ENCODE peak calls at places on chromosomes 5 and 9, in nine cellular contexts. N is WTC11, I is AG08395, P is NCI-H774, G is OCI-LY7, H is AG08396, Y is anterior cingulate cortex, Z is M059J, K is left lobe of liver. O is an unnamed sample.

GRCh38 chr9:115456515-115456914 is 338.6 kb upstream of the TNC start:
- DNase-seq in Y (no peak), I (peak; percentile 18), G (no peak), Z (no peak), H (no peak), K (no peak), N (no peak), P (no peak), O (no peak)

GRCh38 chr9:87651431-87651830 is 74.5 kb upstream of the CTSL start:
- DNase-seq in K (no peak), H (no peak), Z (no peak), Y (no peak), P (no peak), G (no peak), I (no peak), N (no peak), O (no peak)

GRCh38 chr9:134606951-134607733 is 34.5 kb upstream of the COL5A1 start:
- DNase-seq in Z (peak; percentile 69), I (no peak), Y (no peak), N (peak; percentile 70), K (peak; percentile 33), H (no peak), G (peak; percentile 4), P (no peak), O (no peak)

GRCh38 chr5:15645776-15646175 is 145.8 kb downstream of the FBXL7 start:
- DNase-seq in I (no peak), Y (no peak), K (no peak), G (no peak), P (no peak), Z (no peak), H (no peak), N (no peak), O (no peak)

GRCh38 chr5:83877911-83878706 is 157.5 kb upstream of the HAPLN1 start:
- DNase-seq in Y (no peak), P (no peak), K (no peak), H (peak; percentile 4), Z (peak; percentile 50), N (no peak), I (no peak), G (no peak), O (no peak)

GRCh38 chr9:137722481-137722880 is 103.7 kb downstream of the EHMT1 start:
- DNase-seq in G (no peak), H (no peak), Y (no peak), P (no peak), N (no peak), I (no peak), Z (no peak), K (no peak), O (no peak)

GRCh38 chr9:128733256-128733655 is 9.3 kb upstream of the ZDHHC12 start:
- DNase-seq in N (peak; percentile 95), P (peak; percentile 41), I (peak; percentile 67), Z (peak; percentile 74), Y (peak; percentile 34), K (peak; percentile 69), H (peak; percentile 71), G (peak; percentile 29), O (peak; percentile 45)

GRCh38 chr5:317086-317811 is 4.3 kb upstream of the AHRR start:
- DNase-seq in G (peak; percentile 62), K (no peak), P (peak; percentile 57), I (peak; percentile 85), Y (no peak), N (peak; percentile 82), H (peak; percentile 86), Z (peak; percentile 88), O (no peak)

GRCh38 chr9:21030389-21031035 is 928 bp downstream of the HACD4 start:
- DNase-seq in Y (no peak), K (no peak), P (no peak), G (no peak), N (no peak), I (peak; percentile 58), Z (peak; percentile 84), H (peak; percentile 29), O (peak; percentile 40)